ENCODE peak calls at places on chromosomes 1 and 21, in five cellular contexts. One of them, this sample, is unnamed.

GRCh38 chr1:204583909-204584632 is 67.9 kb downstream of the MDM4 start:
- DNase-seq in fibroblast of the aortic adventitia: no peak
- DNase-seq in right lobe of liver: no peak
- DNase-seq in epithelial cell of esophagus: no peak
- DNase-seq in astrocyte of the spinal cord: no peak
- DNase-seq in this sample: no peak

GRCh38 chr1:27428316-27429028 is 36.0 kb downstream of the GPR3 start:
- DNase-seq in right lobe of liver: no peak
- DNase-seq in epithelial cell of esophagus: no peak
- DNase-seq in fibroblast of the aortic adventitia: peak
- DNase-seq in astrocyte of the spinal cord: no peak
- DNase-seq in this sample: no peak

GRCh38 chr1:26408604-26409003 is 2.0 kb upstream of the LIN28A start:
- DNase-seq in epithelial cell of esophagus: peak
- DNase-seq in fibroblast of the aortic adventitia: peak
- DNase-seq in right lobe of liver: peak
- DNase-seq in astrocyte of the spinal cord: peak
- DNase-seq in this sample: peak

GRCh38 chr1:20484526-20485462 is 1.2 kb downstream of the CAMK2N1 start:
- DNase-seq in fibroblast of the aortic adventitia: peak
- DNase-seq in astrocyte of the spinal cord: no peak
- DNase-seq in right lobe of liver: peak
- DNase-seq in epithelial cell of esophagus: no peak
- DNase-seq in this sample: no peak

GRCh38 chr1:24567792-24568388 is 12.0 kb downstream of the NCMAP start:
- DNase-seq in epithelial cell of esophagus: peak
- DNase-seq in astrocyte of the spinal cord: no peak
- DNase-seq in fibroblast of the aortic adventitia: no peak
- DNase-seq in right lobe of liver: peak
- DNase-seq in this sample: no peak

GRCh38 chr1:93768380-93768863 is 86.8 kb upstream of the BCAR3 start:
- DNase-seq in astrocyte of the spinal cord: no peak
- DNase-seq in fibroblast of the aortic adventitia: no peak
- DNase-seq in right lobe of liver: no peak
- DNase-seq in epithelial cell of esophagus: no peak
- DNase-seq in this sample: no peak

GRCh38 chr1:185973645-185974044 is 239.5 kb downstream of the HMCN1 start:
- DNase-seq in fibroblast of the aortic adventitia: peak
- DNase-seq in right lobe of liver: no peak
- DNase-seq in epithelial cell of esophagus: peak
- DNase-seq in astrocyte of the spinal cord: peak
- DNase-seq in this sample: peak

GRCh38 chr1:100955322-100955721 is 59.4 kb downstream of the SLC30A7 start:
- DNase-seq in astrocyte of the spinal cord: peak
- DNase-seq in fibroblast of the aortic adventitia: peak
- DNase-seq in epithelial cell of esophagus: peak
- DNase-seq in right lobe of liver: no peak
- DNase-seq in this sample: peak

GRCh38 chr1:59481915-59482505 is 185.1 kb downstream of the FGGY start:
- DNase-seq in fibroblast of the aortic adventitia: no peak
- DNase-seq in epithelial cell of esophagus: no peak
- DNase-seq in right lobe of liver: no peak
- DNase-seq in astrocyte of the spinal cord: peak
- DNase-seq in this sample: no peak

GRCh38 chr21:33492571-33492970 is 1.1 kb upstream of the DNAJC28 start:
- DNase-seq in right lobe of liver: no peak
- DNase-seq in epithelial cell of esophagus: peak
- DNase-seq in fibroblast of the aortic adventitia: peak
- DNase-seq in astrocyte of the spinal cord: peak
- DNase-seq in this sample: no peak

GRCh38 chr21:32516729-32517649 is 68.3 kb downstream of the TCP10L start:
- DNase-seq in right lobe of liver: no peak
- DNase-seq in fibroblast of the aortic adventitia: peak
- DNase-seq in astrocyte of the spinal cord: peak
- DNase-seq in epithelial cell of esophagus: peak
- DNase-seq in this sample: peak

GRCh38 chr1:164673584-164674214 is 114.7 kb downstream of the PBX1 start:
- DNase-seq in fibroblast of the aortic adventitia: no peak
- DNase-seq in right lobe of liver: no peak
- DNase-seq in epithelial cell of esophagus: no peak
- DNase-seq in astrocyte of the spinal cord: no peak
- DNase-seq in this sample: no peak

GRCh38 chr1:25462732-25463131 is 32.0 kb downstream of the MACO1 start:
- DNase-seq in fibroblast of the aortic adventitia: peak
- DNase-seq in epithelial cell of esophagus: no peak
- DNase-seq in astrocyte of the spinal cord: no peak
- DNase-seq in right lobe of liver: no peak
- DNase-seq in this sample: no peak

GRCh38 chr1:14220811-14221210 is 377.7 kb upstream of the KAZN start:
- DNase-seq in right lobe of liver: no peak
- DNase-seq in epithelial cell of esophagus: no peak
- DNase-seq in astrocyte of the spinal cord: no peak
- DNase-seq in fibroblast of the aortic adventitia: no peak
- DNase-seq in this sample: no peak

GRCh38 chr1:25487628-25488027 is 55.8 kb upstream of the LDLRAP1 start:
- DNase-seq in astrocyte of the spinal cord: no peak
- DNase-seq in right lobe of liver: no peak
- DNase-seq in epithelial cell of esophagus: no peak
- DNase-seq in fibroblast of the aortic adventitia: no peak
- DNase-seq in this sample: no peak

GRCh38 chr21:36162631-36163030 is 6.0 kb downstream of the DOP1B start:
- DNase-seq in fibroblast of the aortic adventitia: no peak
- DNase-seq in right lobe of liver: no peak
- DNase-seq in epithelial cell of esophagus: no peak
- DNase-seq in astrocyte of the spinal cord: no peak
- DNase-seq in this sample: no peak

GRCh38 chr1:36306210-36306901 is at the start of gene SH3D21:
- DNase-seq in right lobe of liver: peak
- DNase-seq in astrocyte of the spinal cord: peak
- DNase-seq in epithelial cell of esophagus: peak
- DNase-seq in fibroblast of the aortic adventitia: no peak
- DNase-seq in this sample: no peak

GRCh38 chr21:45333583-45334121 is 46.0 kb upstream of the POFUT2 start:
- DNase-seq in epithelial cell of esophagus: peak
- DNase-seq in fibroblast of the aortic adventitia: no peak
- DNase-seq in astrocyte of the spinal cord: peak
- DNase-seq in right lobe of liver: no peak
- DNase-seq in this sample: no peak

GRCh38 chr1:70503358-70503757 is 92.3 kb downstream of the CTH start:
- DNase-seq in fibroblast of the aortic adventitia: peak
- DNase-seq in right lobe of liver: no peak
- DNase-seq in epithelial cell of esophagus: peak
- DNase-seq in astrocyte of the spinal cord: peak
- DNase-seq in this sample: no peak

GRCh38 chr1:231241751-231242150 is 739 bp downstream of the GNPAT start:
- DNase-seq in fibroblast of the aortic adventitia: peak
- DNase-seq in epithelial cell of esophagus: peak
- DNase-seq in astrocyte of the spinal cord: no peak
- DNase-seq in right lobe of liver: peak
- DNase-seq in this sample: no peak

GRCh38 chr21:35144978-35145377 is 95.9 kb upstream of the RUNX1 start:
- DNase-seq in fibroblast of the aortic adventitia: no peak
- DNase-seq in astrocyte of the spinal cord: no peak
- DNase-seq in right lobe of liver: no peak
- DNase-seq in epithelial cell of esophagus: no peak
- DNase-seq in this sample: no peak

GRCh38 chr1:2124446-2125198 is 70.0 kb downstream of the FAAP20 start:
- DNase-seq in fibroblast of the aortic adventitia: no peak
- DNase-seq in epithelial cell of esophagus: no peak
- DNase-seq in right lobe of liver: no peak
- DNase-seq in astrocyte of the spinal cord: no peak
- DNase-seq in this sample: no peak

GRCh38 chr1:208540724-208541123 is 296.5 kb upstream of the PLXNA2 start:
- DNase-seq in right lobe of liver: no peak
- DNase-seq in fibroblast of the aortic adventitia: no peak
- DNase-seq in epithelial cell of esophagus: no peak
- DNase-seq in astrocyte of the spinal cord: no peak
- DNase-seq in this sample: no peak

GRCh38 chr1:2528966-2529750 is 905 bp downstream of the HES5 start:
- DNase-seq in epithelial cell of esophagus: no peak
- DNase-seq in astrocyte of the spinal cord: peak
- DNase-seq in fibroblast of the aortic adventitia: no peak
- DNase-seq in right lobe of liver: peak
- DNase-seq in this sample: no peak

GRCh38 chr1:224047538-224047937 is 66.4 kb upstream of the FBXO28 start:
- DNase-seq in epithelial cell of esophagus: no peak
- DNase-seq in fibroblast of the aortic adventitia: no peak
- DNase-seq in right lobe of liver: no peak
- DNase-seq in astrocyte of the spinal cord: peak
- DNase-seq in this sample: no peak

GRCh38 chr1:149987297-149987595 is 23.3 kb downstream of the OTUD7B start:
- DNase-seq in fibroblast of the aortic adventitia: no peak
- DNase-seq in astrocyte of the spinal cord: no peak
- DNase-seq in right lobe of liver: no peak
- DNase-seq in epithelial cell of esophagus: no peak
- DNase-seq in this sample: no peak
- H3K4me3 ChIP-seq in fibroblast of the aortic adventitia: no peak
- H3K4me3 ChIP-seq in astrocyte of the spinal cord: no peak
- H3K4me3 ChIP-seq in right lobe of liver: no peak
- H3K4me3 ChIP-seq in epithelial cell of esophagus: no peak
- H3K4me3 ChIP-seq in this sample: no peak

DNA sequence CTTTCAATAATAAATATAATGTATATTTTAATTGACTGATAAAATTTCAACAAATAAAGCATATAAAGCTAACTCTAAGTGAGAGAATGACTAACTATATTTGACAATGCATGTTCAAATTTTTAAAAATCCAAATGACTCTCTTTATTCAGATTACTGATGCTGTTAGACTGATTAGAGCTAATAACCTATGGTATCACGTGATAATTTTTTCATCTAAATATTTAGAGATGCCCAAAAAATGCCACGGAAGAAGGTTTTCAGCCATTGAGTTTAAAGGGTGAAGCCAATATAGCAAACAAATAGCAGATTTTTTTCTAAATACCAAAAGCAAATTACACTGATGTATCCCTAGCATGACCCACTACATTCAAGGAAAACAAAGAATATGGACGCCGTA is 61.1 kb upstream of the OR10J4 start:
- DNase-seq in right lobe of liver: no peak
- DNase-seq in astrocyte of the spinal cord: no peak
- DNase-seq in epithelial cell of esophagus: no peak
- DNase-seq in fibroblast of the aortic adventitia: no peak
- DNase-seq in this sample: no peak
- H3K4me3 ChIP-seq in right lobe of liver: no peak
- H3K4me3 ChIP-seq in astrocyte of the spinal cord: no peak
- H3K4me3 ChIP-seq in epithelial cell of esophagus: no peak
- H3K4me3 ChIP-seq in fibroblast of the aortic adventitia: no peak
- H3K4me3 ChIP-seq in this sample: no peak

GRCh38 chr1:159000627-159001026 is 9.1 kb upstream of the IFI16 start:
- DNase-seq in right lobe of liver: peak
- DNase-seq in fibroblast of the aortic adventitia: peak
- DNase-seq in epithelial cell of esophagus: peak
- DNase-seq in astrocyte of the spinal cord: peak
- DNase-seq in this sample: peak
- H3K4me3 ChIP-seq in right lobe of liver: peak
- H3K4me3 ChIP-seq in fibroblast of the aortic adventitia: peak
- H3K4me3 ChIP-seq in epithelial cell of esophagus: peak
- H3K4me3 ChIP-seq in astrocyte of the spinal cord: peak
- H3K4me3 ChIP-seq in this sample: peak

GRCh38 chr21:17796037-17796403 is 23.1 kb downstream of the C21orf91 start:
- DNase-seq in astrocyte of the spinal cord: no peak
- DNase-seq in right lobe of liver: no peak
- DNase-seq in epithelial cell of esophagus: no peak
- DNase-seq in fibroblast of the aortic adventitia: no peak
- DNase-seq in this sample: no peak

GRCh38 chr21:17793675-17794123 is 25.5 kb downstream of the C21orf91 start:
- DNase-seq in right lobe of liver: no peak
- DNase-seq in astrocyte of the spinal cord: peak
- DNase-seq in epithelial cell of esophagus: no peak
- DNase-seq in fibroblast of the aortic adventitia: peak
- DNase-seq in this sample: no peak

GRCh38 chr21:17795084-17796036 is 23.8 kb downstream of the C21orf91 start:
- DNase-seq in astrocyte of the spinal cord: no peak
- DNase-seq in right lobe of liver: no peak
- DNase-seq in epithelial cell of esophagus: no peak
- DNase-seq in fibroblast of the aortic adventitia: no peak
- DNase-seq in this sample: no peak

GRCh38 chr21:17794631-17795030 is 24.5 kb downstream of the C21orf91 start:
- DNase-seq in epithelial cell of esophagus: no peak
- DNase-seq in fibroblast of the aortic adventitia: no peak
- DNase-seq in astrocyte of the spinal cord: no peak
- DNase-seq in right lobe of liver: no peak
- DNase-seq in this sample: no peak

GRCh38 chr21:17793271-17793670 is 25.9 kb downstream of the C21orf91 start:
- DNase-seq in right lobe of liver: no peak
- DNase-seq in epithelial cell of esophagus: no peak
- DNase-seq in fibroblast of the aortic adventitia: no peak
- DNase-seq in astrocyte of the spinal cord: no peak
- DNase-seq in this sample: no peak
- H3K4me3 ChIP-seq in right lobe of liver: no peak
- H3K4me3 ChIP-seq in epithelial cell of esophagus: no peak
- H3K4me3 ChIP-seq in fibroblast of the aortic adventitia: no peak
- H3K4me3 ChIP-seq in astrocyte of the spinal cord: no peak
- H3K4me3 ChIP-seq in this sample: no peak